ENCODE peak calls at places on chromosomes 5 and 9, in nine cellular contexts. O is activated T-helper 1 cell treated with Interleukin-2 at 50 U/mL for 16 hours; Z is stimulated activated CD8-positive, alpha-beta memory T cell treated with anti-CD3 and anti-CD28 coated beads, Interleukin-15, amount 100 ng/mL, for 1 hour; W is neural crest cell; J is H4; E is NCI-H1105; M is AG08396; H is left cardiac atrium; L is anterior cingulate cortex. X is an unnamed sample.

GRCh38 chr9:29806941-29807625 is 2233.8 kb upstream of the C9orf72 start:
- DNase-seq in O (no peak), Z (no peak), W (no peak), J (no peak), E (no peak), M (no peak), H (no peak), L (no peak), X (no peak)

GRCh38 chr5:157106668-157107461 is 2.0 kb downstream of the HAVCR2 start:
- DNase-seq in O (no peak), Z (no peak), W (no peak), J (no peak), E (no peak), M (no peak), H (peak), L (no peak), X (peak)

GRCh38 chr9:131094015-131094414 is 2.3 kb upstream of the AIF1L start:
- DNase-seq in O (no peak), Z (no peak), W (no peak), J (no peak), E (no peak), M (no peak), H (no peak), L (no peak), X (no peak)

GRCh38 chr5:68409259-68409658 is 193.7 kb downstream of the PIK3R1 start:
- DNase-seq in O (no peak), Z (no peak), W (no peak), J (no peak), E (no peak), M (peak), H (no peak), L (no peak), X (no peak)

GRCh38 chr5:81425569-81425968 is 31.6 kb upstream of the ACOT12 start:
- DNase-seq in O (no peak), Z (no peak), W (no peak), J (peak), E (peak), M (peak), H (no peak), L (no peak), X (peak)

GRCh38 chr5:14268738-14269137 is 125.6 kb downstream of the TRIO start:
- DNase-seq in O (no peak), Z (no peak), W (no peak), J (peak), E (no peak), M (no peak), H (no peak), L (no peak), X (peak)

GRCh38 chr9:27785714-27786100 is 212.4 kb upstream of the C9orf72 start:
- DNase-seq in O (no peak), Z (no peak), W (no peak), J (no peak), E (no peak), M (no peak), H (no peak), L (no peak), X (no peak)

GRCh38 chr5:157456301-157456700 is 3.7 kb upstream of the NIPAL4 start:
- DNase-seq in O (no peak), Z (no peak), W (no peak), J (no peak), E (no peak), M (no peak), H (no peak), L (peak), X (peak)

GRCh38 chr9:109094268-109094667 is 25.5 kb downstream of the TMEM245 start:
- DNase-seq in O (no peak), Z (no peak), W (no peak), J (no peak), E (no peak), M (no peak), H (no peak), L (no peak), X (no peak)

GRCh38 chr5:166509085-166509484 is 1782.4 kb upstream of the WWC1 start:
- DNase-seq in O (no peak), Z (no peak), W (peak), J (peak), E (no peak), M (no peak), H (no peak), L (no peak), X (no peak)

GRCh38 chr5:59287361-59287760 is 606.2 kb downstream of the PDE4D start:
- DNase-seq in O (no peak), Z (no peak), W (no peak), J (no peak), E (no peak), M (no peak), H (no peak), L (no peak), X (no peak)

GRCh38 chr9:8492679-8493078 is 693.1 kb upstream of the DMAC1 start:
- DNase-seq in O (no peak), Z (no peak), W (no peak), J (no peak), E (no peak), M (no peak), H (no peak), L (no peak), X (no peak)

GRCh38 chr5:23648656-23649055 is 141.2 kb downstream of the PRDM9 start:
- DNase-seq in O (no peak), Z (no peak), W (no peak), J (no peak), E (no peak), M (no peak), H (no peak), L (no peak), X (no peak)

GRCh38 chr5:134397196-134397595 is 14.5 kb downstream of the CDKN2AIPNL start:
- DNase-seq in O (no peak), Z (no peak), W (no peak), J (no peak), E (no peak), M (no peak), H (no peak), L (no peak), X (no peak)

GRCh38 chr9:115941561-115942315 is 211.9 kb upstream of the PAPPA start:
- DNase-seq in O (no peak), Z (no peak), W (no peak), J (no peak), E (no peak), M (no peak), H (no peak), L (no peak), X (no peak)

GRCh38 chr5:38532165-38532669 is 24.2 kb downstream of the LIFR start:
- DNase-seq in O (no peak), Z (no peak), W (no peak), J (no peak), E (peak), M (no peak), H (no peak), L (no peak), X (peak)